ENCODE peak calls at places on chromosomes 7 and 10, in four cellular contexts. W, M, G and I are unnamed samples.

GRCh38 chr7:106419455-106420182 is 134.8 kb upstream of the NAMPT start:
- DNase-seq in W (no peak), M (peak), G (no peak), I (no peak)

GRCh38 chr7:44112231-44112996 is 8.3 kb downstream of the AEBP1 start:
- DNase-seq in W (no peak), M (no peak), G (no peak), I (no peak)

GRCh38 chr7:17986826-17987225 is 40.8 kb downstream of the PRPS1L1 start:
- DNase-seq in W (no peak), M (peak), G (no peak), I (peak)

GRCh38 chr7:94547128-94547527 is 37.5 kb downstream of the CASD1 start:
- DNase-seq in W (no peak), M (no peak), G (no peak), I (no peak)

GRCh38 chr7:351256-351655 is 61.3 kb downstream of the FOXL3 start:
- DNase-seq in W (no peak), M (no peak), G (peak), I (peak)

GRCh38 chr7:27110977-27111752 is 8.7 kb upstream of the HOXA2 start:
- DNase-seq in W (no peak), M (peak), G (no peak), I (peak)

GRCh38 chr7:39811161-39811614 is 138.9 kb upstream of the CDK13 start:
- DNase-seq in W (no peak), M (peak), G (no peak), I (peak)

GRCh38 chr7:106979551-106980357 is 64.8 kb upstream of the PRKAR2B start:
- DNase-seq in W (no peak), M (no peak), G (no peak), I (no peak)

GRCh38 chr7:41999736-42000283 is 237.2 kb downstream of the GLI3 start:
- DNase-seq in W (no peak), M (no peak), G (no peak), I (no peak)

GRCh38 chr10:93413252-93413689 is 68.9 kb downstream of the MYOF start:
- DNase-seq in W (no peak), M (peak), G (peak), I (peak)

GRCh38 chr10:65496541-65496940 is 1429.3 kb upstream of the LRRTM3 start:
- DNase-seq in W (no peak), M (no peak), G (no peak), I (no peak)

GRCh38 chr10:32360241-32360640 is 13.3 kb upstream of the EPC1 start:
- DNase-seq in W (no peak), M (no peak), G (no peak), I (no peak)

GRCh38 chr7:7099584-7100014 is 82.7 kb upstream of the C1GALT1 start:
- DNase-seq in W (no peak), M (peak), G (no peak), I (peak)

GRCh38 chr10:78470267-78471103 is 436.8 kb downstream of the RPS24 start:
- DNase-seq in W (no peak), M (no peak), G (peak), I (no peak)

GRCh38 chr7:105002-105401 is 87.4 kb upstream of the FAM20C start:
- DNase-seq in W (no peak), M (no peak), G (no peak), I (no peak)

GRCh38 chr10:125556884-125557283 is 126.1 kb downstream of the TEX36 start:
- DNase-seq in W (no peak), M (no peak), G (no peak), I (no peak)

GRCh38 chr7:47776335-47776734 is 171.9 kb downstream of the PKD1L1 start:
- DNase-seq in W (no peak), M (no peak), G (no peak), I (no peak)

GRCh38 chr10:101902032-101902799 is 58.6 kb upstream of the KCNIP2 start:
- DNase-seq in W (no peak), M (no peak), G (no peak), I (no peak)

GRCh38 chr10:116690356-116691078 is 51.8 kb downstream of the HSPA12A start:
- DNase-seq in W (no peak), M (no peak), G (no peak), I (peak)

GRCh38 chr10:114526497-114527238 is 122.4 kb upstream of the AFAP1L2 start:
- DNase-seq in W (no peak), M (peak), G (peak), I (peak)

GRCh38 chr10:89531359-89531758 is 4.0 kb downstream of the SLC16A12 start:
- DNase-seq in W (no peak), M (no peak), G (no peak), I (no peak)

GRCh38 chr7:143181349-143181748 is 1.9 kb upstream of the TAS2R39 start:
- DNase-seq in W (no peak), M (no peak), G (no peak), I (no peak)

GRCh38 chr7:138009350-138009653 is 7.4 kb upstream of the CREB3L2 start:
- DNase-seq in W (no peak), M (no peak), G (no peak), I (no peak)

GRCh38 chr10:75417522-75417927 is 13.9 kb upstream of the LRMDA start:
- DNase-seq in W (no peak), M (no peak), G (no peak), I (no peak)

GRCh38 chr10:75474106-75474505 is 42.7 kb downstream of the LRMDA start:
- DNase-seq in W (no peak), M (no peak), G (no peak), I (no peak)

GRCh38 chr10:29328988-29329387 is 40.1 kb downstream of the LYZL1 start:
- DNase-seq in W (no peak), M (peak), G (no peak), I (no peak)

GRCh38 chr7:66145404-66145843 is 30.8 kb downstream of the CRCP start:
- DNase-seq in W (no peak), M (peak), G (no peak), I (no peak)

GRCh38 chr7:106721816-106722785 is 61.1 kb upstream of the CCDC71L start:
- DNase-seq in W (no peak), M (no peak), G (no peak), I (no peak)

GRCh38 chr10:86733260-86733671 is 23.2 kb upstream of the BMPR1A start:
- DNase-seq in W (no peak), M (peak), G (no peak), I (no peak)